ENCODE peak calls at places on chromosomes 12 and 14, in eight cellular contexts. S is neural progenitor cell; O is GM23248; L is CD8-positive, alpha-beta T cell; Y is A673; Q is IMR-90; U is astrocyte; W is thoracic aorta. V is an unnamed sample.

GRCh38 chr14:92475451-92476187 is 38.0 kb upstream of the RIN3 start:
- DNase-seq in S (no peak), L (peak; percentile 23), Y (no peak), Q (no peak), W (no peak), U (peak; percentile 4), O (peak; percentile 43), V (no peak)

GRCh38 chr12:57031228-57031670 is 14.9 kb upstream of the TAC3 start:
- DNase-seq in Y (peak; percentile 49), O (no peak), U (no peak), S (no peak), W (no peak), Q (no peak), L (no peak), V (no peak)

GRCh38 chr14:70789361-70789760 is 20.0 kb downstream of the MAP3K9 start:
- DNase-seq in S (no peak), O (peak; percentile 53), L (no peak), U (peak; percentile 61), Q (peak; percentile 70), Y (peak; percentile 65), W (no peak), V (no peak)

GRCh38 chr14:82192387-82192786 is 658.7 kb upstream of the SEL1L start:
- DNase-seq in S (no peak), L (no peak), W (no peak), Y (no peak), Q (no peak), U (no peak), O (no peak), V (no peak)

GRCh38 chr14:94079891-94080605 is 954 bp downstream of the DDX24 start:
- DNase-seq in S (no peak), Q (peak; percentile 42), Y (no peak), L (peak; percentile 53), O (peak; percentile 40), W (no peak), U (peak; percentile 44), V (no peak)

GRCh38 chr12:69886101-69886500 is 61.1 kb downstream of the MYRFL start:
- DNase-seq in O (no peak), W (no peak), S (no peak), U (no peak), L (no peak), Y (no peak), Q (no peak), V (no peak)

GRCh38 chr12:123973552-123974341 is 732 bp downstream of the ZNF664 start:
- DNase-seq in U (no peak), Q (peak; percentile 10), W (no peak), S (peak; percentile 73), O (peak; percentile 56), Y (peak; percentile 21), L (peak; percentile 57), V (no peak)

GRCh38 chr12:68425998-68426397 is 93.8 kb upstream of the MDM1 start:
- DNase-seq in W (no peak), L (no peak), Y (no peak), Q (peak; percentile 92), S (no peak), O (peak; percentile 81), U (peak; percentile 92), V (no peak)

GRCh38 chr14:92570863-92571262 is 57.3 kb downstream of the RIN3 start:
- DNase-seq in O (no peak), U (no peak), W (no peak), L (no peak), Y (no peak), S (no peak), Q (no peak), V (no peak)

GRCh38 chr12:63948211-63948610 is 103.7 kb downstream of the SRGAP1 start:
- DNase-seq in U (no peak), W (no peak), O (no peak), S (no peak), Y (no peak), L (no peak), Q (no peak), V (no peak)

GRCh38 chr12:111600296-111600562 is 1.1 kb upstream of the ATXN2 start:
- DNase-seq in Q (no peak), O (no peak), W (no peak), L (no peak), S (no peak), U (no peak), Y (no peak), V (no peak)

GRCh38 chr14:105470812-105471771 is 3.5 kb upstream of the CRIP2 start:
- DNase-seq in L (no peak), O (no peak), U (no peak), Q (no peak), S (peak; percentile 73), Y (peak; percentile 59), W (no peak), V (no peak)

GRCh38 chr12:86367137-86367536 is 110.9 kb upstream of the MGAT4C start:
- DNase-seq in W (no peak), O (no peak), Y (peak; percentile 18), U (no peak), S (no peak), L (no peak), Q (no peak), V (no peak)

GRCh38 chr12:96141216-96141944 is 52.8 kb upstream of the ELK3 start:
- DNase-seq in L (no peak), S (no peak), U (peak; percentile 71), Y (no peak), O (peak; percentile 73), Q (peak; percentile 71), W (no peak), V (no peak)

GRCh38 chr14:67973415-67973814 is 153.8 kb downstream of the RAD51B start:
- DNase-seq in W (no peak), S (no peak), O (no peak), Q (no peak), L (no peak), Y (no peak), U (no peak), V (no peak)

GRCh38 chr12:101343893-101344292 is 63.7 kb downstream of the ARL1 start:
- DNase-seq in Q (no peak), O (peak; percentile 5), S (no peak), Y (no peak), U (peak; percentile 13), L (no peak), W (no peak), V (no peak)

GRCh38 chr14:99035712-99036593 is 236.0 kb downstream of the BCL11B start:
- DNase-seq in U (peak; percentile 93), Q (peak; percentile 43), Y (no peak), L (no peak), S (peak; percentile 86), O (peak; percentile 99), W (peak; percentile 85), V (no peak)

GRCh38 chr14:71371711-71372396 is 464.6 kb downstream of the PCNX1 start:
- DNase-seq in S (no peak), Q (peak; percentile 75), L (no peak), U (peak; percentile 78), O (peak; percentile 85), Y (peak; percentile 56), W (no peak), V (no peak)

GRCh38 chr12:110354172-110354780 is 49.2 kb downstream of the ANAPC7 start:
- DNase-seq in S (no peak), Q (peak; percentile 43), Y (no peak), W (no peak), O (no peak), L (no peak), U (no peak), V (no peak)

GRCh38 chr12:5948696-5949095 is 3.6 kb upstream of the ANO2 start:
- DNase-seq in Y (no peak), S (no peak), U (no peak), L (no peak), Q (no peak), W (no peak), O (no peak), V (no peak)

GRCh38 chr12:5946388-5946787 is 1.3 kb upstream of the ANO2 start:
- DNase-seq in Y (no peak), O (no peak), S (no peak), U (no peak), W (no peak), L (no peak), Q (no peak), V (no peak)

GRCh38 chr12:5944053-5944452 is 1.0 kb downstream of the ANO2 start:
- DNase-seq in W (no peak), O (no peak), Q (no peak), S (no peak), L (no peak), Y (no peak), U (no peak), V (no peak)

GRCh38 chr12:5944688-5945070 is 380 bp downstream of the ANO2 start:
- DNase-seq in U (no peak), Q (no peak), S (peak; percentile 19), Y (no peak), W (no peak), L (no peak), O (peak; percentile 33), V (no peak)

GRCh38 chr12:5945071-5946008 is at the start of gene ANO2:
- DNase-seq in S (peak; percentile 90), Q (no peak), Y (peak; percentile 44), W (no peak), L (no peak), U (no peak), O (peak; percentile 44), V (no peak)
- H3K4me3 ChIP-seq in S (peak within 1 kb of the TSS; percentile 70), Q (peak within 1 kb of the TSS; percentile 48), Y (peak within 1 kb of the TSS; percentile 33), W (peak within 1 kb of the TSS; percentile 68), L (no peak within 1 kb of the TSS), U (peak within 1 kb of the TSS; percentile 46), O (peak within 1 kb of the TSS; percentile 59), V (no peak within 1 kb of the TSS)

GRCh38 chr12:103798586-103798985 is 42.4 kb downstream of the NT5DC3 start:
- DNase-seq in S (no peak), U (no peak), Q (no peak), L (no peak), O (no peak), W (no peak), Y (no peak), V (no peak)
- H3K36me3 ChIP-seq in S (no peaks in the 10 kb centered on the region), U (peaks cover 25% of the 10 kb centered on the region), Q (peaks cover 9% of the 10 kb centered on the region), L (no peaks in the 10 kb centered on the region), O (no peaks in the 10 kb centered on the region), W (peaks cover 38% of the 10 kb centered on the region), Y (peaks cover 7% of the 10 kb centered on the region), V (no peaks in the 10 kb centered on the region)

DNA sequence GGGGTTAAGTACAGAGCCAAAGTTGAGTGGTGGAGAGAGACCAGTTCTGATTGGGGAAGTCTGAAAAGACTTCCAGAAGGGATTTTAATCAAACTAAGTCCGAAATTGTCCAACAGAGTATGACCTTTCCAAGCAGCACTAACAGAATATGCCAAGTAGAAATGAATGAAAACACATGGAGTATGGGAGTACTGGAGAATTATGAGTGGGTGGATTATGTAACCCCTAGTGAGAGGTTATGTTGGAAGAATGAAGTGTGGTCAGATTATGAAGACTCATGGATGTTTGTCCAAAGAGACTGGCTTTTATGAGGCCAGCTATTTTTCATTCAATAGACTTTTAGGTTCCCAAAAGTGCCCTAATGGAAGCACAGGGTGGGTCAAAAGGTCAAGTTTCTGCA is 94.0 kb upstream of the PLEKHA5 start:
- DNase-seq in Y (no peak), S (no peak), O (peak; percentile 82), L (no peak), Q (peak; percentile 61), U (peak; percentile 85), W (no peak), V (no peak)
- H3K4me3 ChIP-seq in Y (no peak overlapping the region), S (no peak overlapping the region), O (no peak overlapping the region), L (no peak overlapping the region), Q (no peak overlapping the region), U (no peak overlapping the region), W (no peak overlapping the region), V (no peak overlapping the region)

DNA sequence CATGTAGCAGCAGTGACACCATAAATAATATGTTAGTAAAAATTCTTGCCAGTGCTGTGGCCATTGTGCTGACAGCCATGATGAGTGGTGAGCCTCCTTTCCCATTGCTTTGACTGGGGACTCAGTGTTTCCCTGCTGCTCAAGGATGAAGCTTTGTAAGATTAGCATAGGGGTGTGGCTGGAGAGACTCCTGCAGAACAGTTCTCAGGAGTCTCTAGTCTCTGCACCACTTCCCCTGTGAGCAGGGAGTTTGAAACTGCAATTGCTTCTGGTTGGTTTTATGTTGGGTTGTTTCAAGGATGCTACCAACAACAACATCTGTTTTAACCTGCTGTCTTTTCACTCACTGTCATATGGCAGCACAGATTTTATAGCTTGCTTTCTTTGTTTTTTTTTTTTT is 41.4 kb downstream of the ZC3H14 start:
- DNase-seq in Q (no peak), S (peak; percentile 16), O (no peak), U (no peak), W (no peak), L (no peak), Y (no peak), V (no peak)
- H3K36me3 ChIP-seq in Q (peaks cover 58% of the 10 kb centered on the region), S (peaks cover 31% of the 10 kb centered on the region), O (peaks cover 65% of the 10 kb centered on the region), U (peaks cover 66% of the 10 kb centered on the region), W (peaks cover 51% of the 10 kb centered on the region), L (peaks cover 41% of the 10 kb centered on the region), Y (peaks cover 84% of the 10 kb centered on the region), V (peaks cover 26% of the 10 kb centered on the region)

V was measured in effector memory CD4-positive, alpha-beta T cell.